ENCODE peak calls at places on chromosomes 12 and 14, in five cellular contexts. Y is tibial nerve, X is neural progenitor cell, U is A549, B is lower lobe of right lung. S is an unnamed sample.

GRCh38 chr14:21436567-21437062 is 19.3 kb downstream of the CHD8 start:
- DNase-seq in Y (no peak), X (no peak), U (no peak), B (no peak), S (no peak)

GRCh38 chr14:60922050-60922449 is 58.8 kb downstream of the TRMT5 start:
- DNase-seq in Y (no peak), X (no peak), U (no peak), B (no peak), S (no peak)

GRCh38 chr12:131105736-131106356 is 152.1 kb downstream of the ADGRD1 start:
- DNase-seq in Y (no peak), X (no peak), U (no peak), B (no peak), S (no peak)

GRCh38 chr12:109995366-109995702 is 834 bp downstream of the GIT2 start:
- DNase-seq in Y (no peak), X (no peak), U (no peak), B (no peak), S (no peak)

GRCh38 chr12:72380441-72380840 is 108.3 kb downstream of the TRHDE start:
- DNase-seq in Y (no peak), X (no peak), U (no peak), B (no peak), S (no peak)

GRCh38 chr12:96445743-96446655 is 43.4 kb upstream of the CFAP54 start:
- DNase-seq in Y (no peak), X (no peak), U (no peak), B (no peak), S (no peak)

GRCh38 chr14:38505221-38506095 is 249.6 kb upstream of the CLEC14A start:
- DNase-seq in Y (no peak), X (no peak), U (no peak), B (no peak), S (no peak)

GRCh38 chr12:131644481-131644880 is 66.4 kb upstream of the SFSWAP start:
- DNase-seq in Y (no peak), X (no peak), U (no peak), B (no peak), S (no peak)

GRCh38 chr12:131574397-131574775 is 136.5 kb upstream of the SFSWAP start:
- DNase-seq in Y (no peak), X (no peak), U (no peak), B (no peak), S (no peak)

GRCh38 chr12:47808049-47808448 is 11.7 kb downstream of the HDAC7 start:
- DNase-seq in Y (no peak), X (no peak), U (no peak), B (peak; percentile 72), S (no peak)

GRCh38 chr14:92555440-92556111 is 42.0 kb downstream of the RIN3 start:
- DNase-seq in Y (no peak), X (no peak), U (no peak), B (no peak), S (no peak)

GRCh38 chr12:6536894-6537579 is 2.7 kb downstream of the GAPDH start:
- DNase-seq in Y (no peak), X (no peak), U (no peak), B (no peak), S (no peak)

GRCh38 chr12:104387190-104387589 is 69.6 kb upstream of the CHST11 start:
- DNase-seq in Y (no peak), X (no peak), U (no peak), B (no peak), S (no peak)

GRCh38 chr14:72618424-72618823 is 275.5 kb downstream of the DPF3 start:
- DNase-seq in Y (no peak), X (no peak), U (no peak), B (no peak), S (no peak)

GRCh38 chr14:104770072-104770579 is 17.2 kb downstream of the SIVA1 start:
- DNase-seq in Y (no peak), X (no peak), U (no peak), B (no peak), S (no peak)

GRCh38 chr12:51970904-51971646 is 19.6 kb downstream of the ACVR1B start:
- DNase-seq in Y (no peak), X (peak; percentile 65), U (peak; percentile 66), B (no peak), S (no peak)

GRCh38 chr12:53044896-53045571 is 4.8 kb upstream of the TNS2 start:
- DNase-seq in Y (peak; percentile 47), X (no peak), U (no peak), B (no peak), S (no peak)

GRCh38 chr12:53352331-53353258 is 16.4 kb upstream of the SP7 start:
- DNase-seq in Y (peak; percentile 92), X (peak; percentile 89), U (peak; percentile 66), B (peak; percentile 81), S (peak; percentile 55)

GRCh38 chr12:110581951-110582285 is 1.2 kb downstream of the PPTC7 start:
- DNase-seq in Y (no peak), X (no peak), U (no peak), B (no peak), S (no peak)

GRCh38 chr12:124399622-124400021 is 104.7 kb downstream of the RFLNA start:
- DNase-seq in Y (no peak), X (peak; percentile 71), U (peak; percentile 69), B (no peak), S (no peak)

GRCh38 chr12:74794522-74794921 is 256.9 kb downstream of the ATXN7L3B start:
- DNase-seq in Y (no peak), X (no peak), U (no peak), B (no peak), S (no peak)

GRCh38 chr14:95233702-95234241 is 76.4 kb upstream of the DICER1 start:
- DNase-seq in Y (peak; percentile 76), X (no peak), U (no peak), B (no peak), S (no peak)

DNA sequence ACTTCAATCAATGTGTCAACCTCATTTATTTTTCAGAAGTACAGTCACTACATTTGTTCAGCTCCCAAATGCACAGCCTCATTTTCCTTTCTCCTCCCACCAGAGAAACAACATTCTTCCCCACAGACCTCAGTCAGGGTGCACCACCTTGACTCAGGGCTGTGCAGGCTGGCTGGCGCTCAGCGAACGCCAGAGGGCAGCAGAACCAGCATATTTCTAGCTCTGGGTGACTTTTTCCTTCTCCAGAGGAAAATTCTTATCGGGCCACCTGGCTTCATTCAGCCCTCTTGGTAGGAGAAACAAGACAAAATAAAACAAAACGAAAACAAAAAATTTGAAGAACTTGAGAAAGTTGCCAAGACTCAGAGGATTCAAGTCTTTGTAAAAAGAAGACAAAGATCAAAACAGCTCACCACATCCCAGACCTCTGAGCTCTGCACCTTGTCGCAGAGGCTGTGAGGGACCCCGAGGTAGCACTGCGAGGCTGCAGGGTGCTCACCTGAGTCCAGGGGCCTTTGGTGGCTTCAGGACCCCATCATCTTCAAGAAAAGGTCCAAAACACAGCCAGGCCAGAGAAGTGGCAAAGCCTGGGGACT is 33.7 kb downstream of the PAH start:
- DNase-seq in Y (peak; percentile 63), X (peak; percentile 70), U (peak; percentile 56), B (peak; percentile 52), S (no peak)
- TF ChIP-seq CTCF in Y (peak; percentile 76), X (peak; percentile 92), U (peak; percentile 86), B (peak; percentile 79), S (peak; percentile 57)

GRCh38 chr12:402127-402456 is 648 bp downstream of the CCDC77 start:
- DNase-seq in Y (no peak), X (peak; percentile 67), U (no peak), B (no peak), S (no peak)
- TF ChIP-seq CTCF in Y (no peak), X (peak; percentile 52), U (peak; percentile 29), B (no peak), S (no peak)

GRCh38 chr12:3107954-3108353 is 30.8 kb downstream of the TSPAN9 start:
- DNase-seq in Y (no peak), X (no peak), U (no peak), B (no peak), S (no peak)

GRCh38 chr12:3103806-3104205 is 26.6 kb downstream of the TSPAN9 start:
- DNase-seq in Y (no peak), X (no peak), U (no peak), B (no peak), S (no peak)

GRCh38 chr12:3107071-3107583 is 29.9 kb downstream of the TSPAN9 start:
- DNase-seq in Y (no peak), X (peak; percentile 46), U (no peak), B (no peak), S (no peak)

GRCh38 chr12:3105690-3106479 is 28.7 kb downstream of the TSPAN9 start:
- DNase-seq in Y (no peak), X (no peak), U (no peak), B (no peak), S (no peak)

DNA sequence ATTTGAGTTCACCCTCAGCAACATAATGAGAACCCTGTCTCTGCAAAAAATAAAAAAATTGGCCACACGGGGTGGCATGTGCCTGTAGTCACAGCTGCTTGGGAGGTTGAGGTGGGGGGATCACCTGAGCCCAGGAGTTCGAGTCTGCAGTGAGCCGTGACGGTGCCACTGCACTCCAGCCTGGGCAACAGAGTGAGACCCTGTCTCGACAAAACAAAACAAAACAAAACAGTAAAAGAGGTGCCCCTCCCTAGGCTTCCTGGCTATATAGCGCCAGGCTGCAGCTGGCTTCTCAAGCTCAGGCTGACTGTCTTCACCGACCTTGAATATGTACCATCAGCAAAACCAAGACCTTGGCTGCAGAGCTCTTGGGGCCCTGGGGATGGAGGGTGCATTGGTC is 29.4 kb downstream of the TSPAN9 start:
- DNase-seq in Y (no peak), X (no peak), U (no peak), B (no peak), S (no peak)
- TF ChIP-seq CTCF in Y (no peak), X (no peak), U (no peak), B (no peak), S (no peak)

GRCh38 chr14:100901391-100902183 is 1.9 kb downstream of the RTL1 start:
- DNase-seq in Y (no peak), X (no peak), U (no peak), B (peak; percentile 38), S (no peak)

GRCh38 chr14:100902295-100902694 is 1.2 kb downstream of the RTL1 start:
- DNase-seq in Y (no peak), X (peak; percentile 64), U (peak; percentile 39), B (no peak), S (no peak)

GRCh38 chr14:100899841-100900771 is 3.4 kb downstream of the RTL1 start:
- DNase-seq in Y (peak; percentile 14), X (peak; percentile 77), U (no peak), B (peak; percentile 14), S (no peak)

GRCh38 chr14:100898935-100899840 is 4.3 kb downstream of the RTL1 start:
- DNase-seq in Y (no peak), X (peak; percentile 11), U (no peak), B (peak; percentile 21), S (peak; percentile 15)

DNA sequence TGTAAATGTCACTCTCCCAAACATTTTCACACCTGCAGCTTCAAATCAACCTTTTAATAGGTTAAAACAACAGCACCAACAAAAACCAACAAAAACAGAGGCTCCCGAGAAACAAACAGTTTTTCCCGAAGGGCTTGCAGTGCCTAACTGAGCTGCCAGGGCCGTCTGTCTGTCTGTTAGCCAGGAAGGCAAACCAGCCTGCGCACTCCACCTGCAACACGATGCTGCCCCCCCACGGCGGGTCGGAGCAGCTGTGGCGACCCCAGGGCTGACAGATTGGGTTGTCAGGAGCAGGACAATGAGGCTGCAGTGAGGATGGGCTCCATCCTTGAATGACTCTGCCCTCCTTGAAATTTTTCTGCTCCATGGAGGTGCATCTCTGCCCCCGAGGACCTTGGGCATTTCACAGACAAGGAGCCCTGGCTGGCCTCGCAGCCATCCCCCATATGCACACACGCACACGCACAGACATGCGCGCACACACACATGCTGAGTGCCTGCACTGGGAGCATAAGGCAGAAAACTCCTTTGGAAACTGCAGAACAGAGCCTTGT is 2.6 kb downstream of the RTL1 start:
- DNase-seq in Y (no peak), X (peak; percentile 87), U (peak; percentile 35), B (peak; percentile 39), S (no peak)
- TF ChIP-seq CTCF in Y (no peak), X (peak; percentile 67), U (peak; percentile 54), B (peak; percentile 16), S (no peak)